ENCODE peak calls at places on chromosome 2, in six cellular contexts. R is tibial artery; W is CD8-positive, alpha-beta T cell; Z is left ventricle myocardium inferior; U is HL-60; H is prostate gland. F is an unnamed sample.

GRCh38 chr2:118190365-118190916 is 102.2 kb downstream of the INSIG2 start:
- DNase-seq in W (no peak), H (no peak), U (no peak), Z (no peak), R (no peak), F (no peak)

GRCh38 chr2:63692002-63692606 is 103.3 kb downstream of the MDH1 start:
- DNase-seq in W (no peak), R (no peak), Z (no peak), U (peak; percentile 6), H (peak; percentile 12), F (no peak)

GRCh38 chr2:169280502-169280901 is 81.8 kb downstream of the LRP2 start:
- DNase-seq in Z (no peak), W (no peak), U (no peak), R (no peak), H (no peak), F (no peak)

GRCh38 chr2:232308986-232309385 is 69.6 kb upstream of the ALPP start:
- DNase-seq in U (no peak), Z (no peak), W (no peak), H (no peak), R (no peak), F (no peak)

GRCh38 chr2:171798156-171798815 is 95.8 kb downstream of the SLC25A12 start:
- DNase-seq in H (no peak), Z (no peak), U (peak; percentile 66), W (no peak), R (no peak), F (no peak)

GRCh38 chr2:72841462-72842125 is 15.8 kb upstream of the EXOC6B start:
- DNase-seq in Z (no peak), W (no peak), H (no peak), R (no peak), U (no peak), F (no peak)

GRCh38 chr2:9228088-9228751 is 21.6 kb downstream of the ASAP2 start:
- DNase-seq in Z (no peak), W (no peak), H (no peak), R (no peak), U (no peak), F (no peak)

GRCh38 chr2:23757686-23758433 is 169.1 kb downstream of the ATAD2B start:
- DNase-seq in R (no peak), H (no peak), Z (no peak), W (no peak), U (no peak), F (no peak)

GRCh38 chr2:197191948-197192338 is 118.6 kb downstream of the ANKRD44 start:
- DNase-seq in R (no peak), U (no peak), Z (no peak), H (no peak), W (no peak), F (no peak)

GRCh38 chr2:69221960-69222751 is 164.9 kb downstream of the GFPT1 start:
- DNase-seq in W (no peak), U (no peak), Z (no peak), H (no peak), R (no peak), F (no peak)

GRCh38 chr2:47867205-47867604 is 39.1 kb downstream of the FBXO11 start:
- DNase-seq in R (no peak), W (no peak), U (no peak), H (no peak), Z (no peak), F (no peak)

GRCh38 chr2:219045937-219046550 is 4.7 kb upstream of the CFAP65 start:
- DNase-seq in W (no peak), U (peak; percentile 15), H (no peak), R (no peak), Z (no peak), F (no peak)

GRCh38 chr2:219054956-219055903 is 5.5 kb downstream of the IHH start:
- DNase-seq in R (no peak), W (no peak), U (no peak), H (no peak), Z (no peak), F (peak; percentile 75)

DNA sequence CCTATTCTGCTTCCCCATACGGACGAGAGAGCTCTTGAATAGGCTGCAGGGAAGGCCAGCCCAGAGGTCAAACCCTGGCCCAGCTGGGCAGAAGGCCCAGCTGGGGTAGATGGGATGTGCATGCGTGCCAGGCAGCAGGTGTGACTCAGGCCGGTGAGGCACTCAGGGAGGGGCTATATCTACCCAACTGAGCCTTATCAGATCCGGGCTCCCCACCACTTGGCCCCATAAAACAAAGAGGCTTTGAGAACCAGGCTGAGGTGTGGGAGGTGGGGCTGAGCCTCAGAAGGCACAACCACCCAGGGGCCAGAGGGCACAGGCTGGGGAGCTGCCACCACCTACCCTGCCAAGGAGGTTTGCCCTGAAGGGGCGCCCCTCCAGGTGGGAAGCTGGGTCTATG is 8.0 kb upstream of the CFAP65 start:
- DNase-seq in R (peak; percentile 43), W (no peak), U (no peak), H (no peak), Z (no peak), F (no peak)
- H3K27me3 ChIP-seq in R (peaks cover 48% of the 10 kb centered on the region), W (peaks cover 9% of the 10 kb centered on the region), U (peaks cover 4% of the 10 kb centered on the region), H (no peaks in the 10 kb centered on the region), Z (peaks cover 99% of the 10 kb centered on the region), F (peaks cover 76% of the 10 kb centered on the region)

DNA sequence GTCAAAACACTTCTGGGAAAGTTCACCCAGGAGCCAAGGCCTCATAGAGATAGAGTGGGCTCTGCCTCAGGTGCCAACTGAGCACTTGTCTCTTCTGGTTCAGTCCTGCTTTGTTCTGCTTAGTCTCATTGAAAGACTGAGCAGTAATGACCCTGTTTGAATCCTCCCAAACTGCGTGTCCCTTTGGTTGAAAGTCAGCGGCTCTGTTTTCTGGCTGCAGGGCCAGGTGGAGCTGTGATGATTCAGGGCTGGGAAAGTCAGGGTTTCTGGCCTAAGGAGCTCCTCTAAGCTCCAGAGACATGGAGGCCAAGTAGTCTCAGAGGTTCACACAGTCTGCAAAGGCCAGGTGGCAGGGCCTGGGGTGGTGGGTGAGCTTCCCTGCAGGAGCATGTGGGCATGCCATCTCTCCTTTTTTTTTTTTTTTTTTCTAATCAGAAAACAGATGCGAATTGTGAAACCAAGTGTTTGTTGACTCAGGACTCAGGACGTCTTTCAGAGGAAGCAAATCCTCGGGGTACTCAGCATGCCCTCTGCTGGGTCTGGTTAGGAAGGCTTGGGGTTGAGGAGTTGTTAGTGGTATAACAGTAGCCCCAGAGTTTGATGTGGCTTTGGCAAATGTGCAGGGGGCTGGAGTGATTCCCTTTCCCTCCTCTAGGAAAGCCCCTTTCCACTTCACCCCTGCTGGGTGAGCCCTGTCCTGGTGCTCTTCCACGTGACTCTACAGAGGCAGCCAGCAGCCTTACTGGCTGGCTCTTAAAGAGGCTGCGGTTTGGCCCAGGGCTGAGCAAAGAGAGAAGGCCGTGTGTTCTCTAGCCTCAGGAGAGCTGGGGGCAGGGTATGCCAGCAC is 38.3 kb downstream of the TMEM17 start:
- DNase-seq in U (no peak), W (no peak), Z (peak; percentile 41), R (no peak), H (no peak), F (no peak)
- H3K27ac ChIP-seq in U (no peak overlapping the region), W (no peak overlapping the region), Z (peak overlapping the region; percentile 69), R (no peak overlapping the region), H (no peak overlapping the region), F (peak overlapping the region; percentile 45)

GRCh38 chr2:146229513-146230155 is 1615.2 kb upstream of the ACVR2A start:
- DNase-seq in U (no peak), W (no peak), R (no peak), H (no peak), Z (no peak), F (no peak)

GRCh38 chr2:146227395-146228393 is 1617.1 kb upstream of the ACVR2A start:
- DNase-seq in Z (no peak), W (no peak), H (no peak), U (no peak), R (no peak), F (no peak)

GRCh38 chr2:146226077-146226476 is 1618.8 kb upstream of the ACVR2A start:
- DNase-seq in H (no peak), Z (no peak), W (no peak), U (no peak), R (no peak), F (no peak)

GRCh38 chr2:146228659-146229058 is 1616.2 kb upstream of the ACVR2A start:
- DNase-seq in Z (no peak), R (no peak), H (no peak), W (no peak), U (no peak), F (no peak)
- H3K27me3 ChIP-seq in Z (no peaks in the 10 kb centered on the region), R (no peaks in the 10 kb centered on the region), H (no peaks in the 10 kb centered on the region), W (no peaks in the 10 kb centered on the region), U (no peaks in the 10 kb centered on the region), F (no peaks in the 10 kb centered on the region)

DNA sequence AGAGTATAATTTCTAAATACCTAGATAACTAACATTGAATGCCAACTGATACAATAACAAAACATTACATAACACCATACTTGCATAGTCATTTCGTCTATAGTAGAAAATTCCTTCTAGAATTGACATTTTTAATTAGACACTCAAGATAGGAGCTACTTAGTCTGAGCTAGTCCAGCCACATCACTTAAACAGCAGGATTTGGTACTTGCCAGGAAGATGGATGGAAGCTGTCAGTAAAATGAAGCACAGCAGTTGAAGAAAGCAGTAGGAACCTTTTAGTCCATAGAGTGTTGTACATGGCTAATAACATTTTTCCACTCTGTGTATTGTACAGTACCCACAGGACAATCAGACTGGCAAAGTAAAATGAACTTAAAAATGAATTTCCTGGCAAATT is 372.0 kb downstream of the GALNT13 start:
- DNase-seq in Z (no peak), H (no peak), R (no peak), W (no peak), U (no peak), F (no peak)
- H3K27ac ChIP-seq in Z (no peak overlapping the region), H (no peak overlapping the region), R (no peak overlapping the region), W (no peak overlapping the region), U (no peak overlapping the region), F (no peak overlapping the region)

GRCh38 chr2:15794608-15795134 is 145.7 kb upstream of the MYCN start:
- DNase-seq in W (no peak), Z (no peak), H (no peak), U (no peak), R (no peak), F (no peak)
- H3K27me3 ChIP-seq in W (no peaks in the 10 kb centered on the region), Z (peaks cover 22% of the 10 kb centered on the region), H (no peaks in the 10 kb centered on the region), U (no peaks in the 10 kb centered on the region), R (peaks cover 47% of the 10 kb centered on the region), F (no peaks in the 10 kb centered on the region)

GRCh38 chr2:33272001-33272400 is 204.4 kb upstream of the RASGRP3 start:
- DNase-seq in Z (no peak), W (no peak), R (no peak), U (no peak), H (no peak), F (no peak)
- H3K27ac ChIP-seq in Z (no peak overlapping the region), W (no peak overlapping the region), R (peak overlapping the region; percentile 90), U (no peak overlapping the region), H (no peak overlapping the region), F (no peak overlapping the region)

DNA sequence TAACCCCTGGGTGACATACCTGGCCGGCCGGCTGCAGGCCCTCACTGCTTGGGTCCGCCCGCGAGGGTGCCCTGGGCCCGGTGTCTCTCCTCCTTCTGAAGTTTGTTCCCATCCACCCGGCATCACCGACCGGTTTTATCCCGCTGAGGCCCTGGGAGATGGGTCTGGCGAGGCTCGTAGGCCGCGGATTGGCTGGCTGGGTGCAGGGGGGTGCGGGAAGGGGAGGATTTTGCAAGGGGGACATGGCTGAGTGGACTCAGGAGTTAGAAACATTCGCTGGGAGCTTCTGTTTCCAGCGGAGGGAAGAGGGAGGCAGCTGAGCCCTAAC is at the start of gene PAX8:
- DNase-seq in H (no peak), W (no peak), Z (no peak), R (no peak), U (no peak), F (no peak)
- H3K27me3 ChIP-seq in H (peaks cover 23% of the 10 kb centered on the region), W (peaks cover 34% of the 10 kb centered on the region), Z (peaks cover 59% of the 10 kb centered on the region), R (peaks cover 52% of the 10 kb centered on the region), U (peaks cover 41% of the 10 kb centered on the region), F (peaks cover 50% of the 10 kb centered on the region)

F was measured in left lung.